ENCODE peak calls at places on chromosomes 16 and 17, in nine cellular contexts. One of them, this sample, is unnamed.

GRCh38 chr17:59838196-59838911 is 54.4 kb downstream of the TUBD1 start:
- DNase-seq in T-helper 1 cell: no peak
- DNase-seq in cardiac muscle cell: no peak
- DNase-seq in renal cortical epithelial cell: no peak
- DNase-seq in dorsolateral prefrontal cortex: no peak
- DNase-seq in stimulated activated CD8-positive, alpha-beta memory T cell treated with anti-CD3 and anti-CD28 coated beads, Interleukin-4, amount 100 ng/mL, for 48 hours: peak
- DNase-seq in GM23338: no peak
- DNase-seq in EL: no peak
- DNase-seq in right lobe of liver: no peak
- DNase-seq in this sample: peak

GRCh38 chr17:27489045-27489715 is 32.9 kb downstream of the KSR1 start:
- DNase-seq in T-helper 1 cell: no peak
- DNase-seq in cardiac muscle cell: no peak
- DNase-seq in renal cortical epithelial cell: peak
- DNase-seq in dorsolateral prefrontal cortex: peak
- DNase-seq in stimulated activated CD8-positive, alpha-beta memory T cell treated with anti-CD3 and anti-CD28 coated beads, Interleukin-4, amount 100 ng/mL, for 48 hours: no peak
- DNase-seq in GM23338: no peak
- DNase-seq in EL: peak
- DNase-seq in right lobe of liver: peak
- DNase-seq in this sample: no peak

GRCh38 chr17:39553326-39553945 is 54.3 kb downstream of the NEUROD2 start:
- DNase-seq in T-helper 1 cell: no peak
- DNase-seq in cardiac muscle cell: no peak
- DNase-seq in renal cortical epithelial cell: peak
- DNase-seq in dorsolateral prefrontal cortex: no peak
- DNase-seq in stimulated activated CD8-positive, alpha-beta memory T cell treated with anti-CD3 and anti-CD28 coated beads, Interleukin-4, amount 100 ng/mL, for 48 hours: no peak
- DNase-seq in GM23338: no peak
- DNase-seq in EL: peak
- DNase-seq in right lobe of liver: no peak
- DNase-seq in this sample: no peak

GRCh38 chr17:20173091-20173490 is 163.9 kb downstream of the SPECC1 start:
- DNase-seq in T-helper 1 cell: no peak
- DNase-seq in cardiac muscle cell: peak
- DNase-seq in renal cortical epithelial cell: peak
- DNase-seq in dorsolateral prefrontal cortex: no peak
- DNase-seq in stimulated activated CD8-positive, alpha-beta memory T cell treated with anti-CD3 and anti-CD28 coated beads, Interleukin-4, amount 100 ng/mL, for 48 hours: no peak
- DNase-seq in GM23338: no peak
- DNase-seq in EL: peak
- DNase-seq in right lobe of liver: no peak
- DNase-seq in this sample: no peak

GRCh38 chr16:57394444-57394843 is 10.1 kb upstream of the CCL17 start:
- DNase-seq in T-helper 1 cell: no peak
- DNase-seq in cardiac muscle cell: no peak
- DNase-seq in renal cortical epithelial cell: peak
- DNase-seq in dorsolateral prefrontal cortex: no peak
- DNase-seq in stimulated activated CD8-positive, alpha-beta memory T cell treated with anti-CD3 and anti-CD28 coated beads, Interleukin-4, amount 100 ng/mL, for 48 hours: no peak
- DNase-seq in GM23338: no peak
- DNase-seq in EL: no peak
- DNase-seq in right lobe of liver: no peak
- DNase-seq in this sample: no peak

GRCh38 chr17:21286771-21287702 is 2.5 kb downstream of the MAP2K3 start:
- DNase-seq in T-helper 1 cell: no peak
- DNase-seq in cardiac muscle cell: no peak
- DNase-seq in renal cortical epithelial cell: peak
- DNase-seq in dorsolateral prefrontal cortex: no peak
- DNase-seq in stimulated activated CD8-positive, alpha-beta memory T cell treated with anti-CD3 and anti-CD28 coated beads, Interleukin-4, amount 100 ng/mL, for 48 hours: peak
- DNase-seq in GM23338: no peak
- DNase-seq in EL: no peak
- DNase-seq in right lobe of liver: no peak
- DNase-seq in this sample: no peak

GRCh38 chr16:84952335-84953050 is 58.8 kb downstream of the ZDHHC7 start:
- DNase-seq in T-helper 1 cell: peak
- DNase-seq in cardiac muscle cell: peak
- DNase-seq in renal cortical epithelial cell: peak
- DNase-seq in dorsolateral prefrontal cortex: peak
- DNase-seq in stimulated activated CD8-positive, alpha-beta memory T cell treated with anti-CD3 and anti-CD28 coated beads, Interleukin-4, amount 100 ng/mL, for 48 hours: peak
- DNase-seq in GM23338: peak
- DNase-seq in EL: peak
- DNase-seq in right lobe of liver: peak
- DNase-seq in this sample: peak

GRCh38 chr16:53768167-53768566 is 64.2 kb downstream of the FTO start:
- DNase-seq in T-helper 1 cell: no peak
- DNase-seq in cardiac muscle cell: no peak
- DNase-seq in renal cortical epithelial cell: no peak
- DNase-seq in dorsolateral prefrontal cortex: no peak
- DNase-seq in stimulated activated CD8-positive, alpha-beta memory T cell treated with anti-CD3 and anti-CD28 coated beads, Interleukin-4, amount 100 ng/mL, for 48 hours: no peak
- DNase-seq in GM23338: no peak
- DNase-seq in EL: no peak
- DNase-seq in right lobe of liver: no peak
- DNase-seq in this sample: no peak

GRCh38 chr17:32192379-32192778 is 50.1 kb downstream of the RHOT1 start:
- DNase-seq in T-helper 1 cell: no peak
- DNase-seq in cardiac muscle cell: no peak
- DNase-seq in renal cortical epithelial cell: no peak
- DNase-seq in dorsolateral prefrontal cortex: no peak
- DNase-seq in stimulated activated CD8-positive, alpha-beta memory T cell treated with anti-CD3 and anti-CD28 coated beads, Interleukin-4, amount 100 ng/mL, for 48 hours: no peak
- DNase-seq in GM23338: no peak
- DNase-seq in EL: peak
- DNase-seq in right lobe of liver: no peak
- DNase-seq in this sample: no peak

GRCh38 chr17:45775576-45776011 is 8.5 kb upstream of the CRHR1 start:
- DNase-seq in T-helper 1 cell: no peak
- DNase-seq in cardiac muscle cell: no peak
- DNase-seq in renal cortical epithelial cell: peak
- DNase-seq in dorsolateral prefrontal cortex: no peak
- DNase-seq in stimulated activated CD8-positive, alpha-beta memory T cell treated with anti-CD3 and anti-CD28 coated beads, Interleukin-4, amount 100 ng/mL, for 48 hours: no peak
- DNase-seq in GM23338: no peak
- DNase-seq in EL: no peak
- DNase-seq in right lobe of liver: peak
- DNase-seq in this sample: no peak

GRCh38 chr17:40615295-40615988 is 32.2 kb downstream of the SMARCE1 start:
- DNase-seq in T-helper 1 cell: no peak
- DNase-seq in cardiac muscle cell: peak
- DNase-seq in renal cortical epithelial cell: peak
- DNase-seq in dorsolateral prefrontal cortex: peak
- DNase-seq in stimulated activated CD8-positive, alpha-beta memory T cell treated with anti-CD3 and anti-CD28 coated beads, Interleukin-4, amount 100 ng/mL, for 48 hours: no peak
- DNase-seq in GM23338: peak
- DNase-seq in EL: peak
- DNase-seq in right lobe of liver: peak
- DNase-seq in this sample: peak

GRCh38 chr16:81493755-81494433 is 49.3 kb downstream of the CMIP start:
- DNase-seq in T-helper 1 cell: no peak
- DNase-seq in cardiac muscle cell: no peak
- DNase-seq in renal cortical epithelial cell: peak
- DNase-seq in dorsolateral prefrontal cortex: no peak
- DNase-seq in stimulated activated CD8-positive, alpha-beta memory T cell treated with anti-CD3 and anti-CD28 coated beads, Interleukin-4, amount 100 ng/mL, for 48 hours: peak
- DNase-seq in GM23338: no peak
- DNase-seq in EL: peak
- DNase-seq in right lobe of liver: peak
- DNase-seq in this sample: peak

GRCh38 chr17:79901131-79901530 is 61.9 kb upstream of the CBX4 start:
- DNase-seq in T-helper 1 cell: no peak
- DNase-seq in cardiac muscle cell: no peak
- DNase-seq in renal cortical epithelial cell: no peak
- DNase-seq in dorsolateral prefrontal cortex: no peak
- DNase-seq in stimulated activated CD8-positive, alpha-beta memory T cell treated with anti-CD3 and anti-CD28 coated beads, Interleukin-4, amount 100 ng/mL, for 48 hours: no peak
- DNase-seq in GM23338: no peak
- DNase-seq in EL: no peak
- DNase-seq in right lobe of liver: no peak
- DNase-seq in this sample: no peak

This sample was measured in mesendoderm.